ENCODE peak calls at places on chromosome 13, in nine cellular contexts. H is T-helper 17 cell; E is cardiac fibroblast; Z is ovary; M is LoVo; V is stimulated activated CD8-positive, alpha-beta memory T cell treated with anti-CD3 and anti-CD28 coated beads, Interleukin-4, amount 100 ng/mL, for 1 hour; S is AG04450; Y is H54; P is right atrium auricular region. D is an unnamed sample.

GRCh38 chr13:40275155-40275554 is 391.3 kb downstream of the FOXO1 start:
- DNase-seq in H (no peak), E (no peak), Z (no peak), M (no peak), V (no peak), S (no peak), Y (no peak), P (no peak), D (no peak)

GRCh38 chr13:23828866-23829265 is 60.3 kb downstream of the MIPEP start:
- DNase-seq in H (no peak), E (peak; percentile 83), Z (no peak), M (no peak), V (no peak), S (no peak), Y (no peak), P (no peak), D (no peak)

GRCh38 chr13:98507060-98507797 is 69.7 kb downstream of the STK24 start:
- DNase-seq in H (no peak), E (no peak), Z (peak; percentile 72), M (peak; percentile 72), V (no peak), S (no peak), Y (no peak), P (peak; percentile 87), D (peak; percentile 88)

GRCh38 chr13:74986609-74987008 is 495.4 kb downstream of the TBC1D4 start:
- DNase-seq in H (no peak), E (no peak), Z (no peak), M (no peak), V (no peak), S (no peak), Y (no peak), P (no peak), D (no peak)

GRCh38 chr13:67117010-67117550 is 113.1 kb downstream of the PCDH9 start:
- DNase-seq in H (no peak), E (no peak), Z (no peak), M (no peak), V (no peak), S (no peak), Y (no peak), P (no peak), D (no peak)

GRCh38 chr13:26629260-26629659 is 71.8 kb downstream of the WASF3 start:
- DNase-seq in H (no peak), E (peak; percentile 39), Z (no peak), M (no peak), V (no peak), S (no peak), Y (no peak), P (no peak), D (peak; percentile 8)

GRCh38 chr13:20610006-20610405 is 43.0 kb downstream of the IFT88 start:
- DNase-seq in H (no peak), E (no peak), Z (no peak), M (no peak), V (no peak), S (no peak), Y (no peak), P (no peak), D (no peak)

GRCh38 chr13:55516610-55517009 is 1624.1 kb upstream of the PRR20A start:
- DNase-seq in H (no peak), E (no peak), Z (no peak), M (no peak), V (no peak), S (no peak), Y (no peak), P (no peak), D (no peak)

GRCh38 chr13:77918391-77919261 is at the start of gene EDNRB:
- DNase-seq in H (no peak), E (peak; percentile 54), Z (peak; percentile 19), M (no peak), V (no peak), S (no peak), Y (no peak), P (peak; percentile 65), D (peak; percentile 24)

GRCh38 chr13:83024955-83025594 is 857.2 kb downstream of the SLITRK1 start:
- DNase-seq in H (no peak), E (no peak), Z (no peak), M (no peak), V (no peak), S (no peak), Y (no peak), P (no peak), D (no peak)

GRCh38 chr13:98411617-98412310 is 165.1 kb downstream of the STK24 start:
- DNase-seq in H (no peak), E (no peak), Z (no peak), M (no peak), V (no peak), S (no peak), Y (no peak), P (peak; percentile 64), D (no peak)

GRCh38 chr13:51637852-51638496 is 53.7 kb downstream of the WDFY2 start:
- DNase-seq in H (no peak), E (no peak), Z (no peak), M (no peak), V (no peak), S (no peak), Y (no peak), P (no peak), D (no peak)

GRCh38 chr13:76667551-76667950 is 218.7 kb downstream of the KCTD12 start:
- DNase-seq in H (no peak), E (peak; percentile 83), Z (no peak), M (no peak), V (no peak), S (peak; percentile 29), Y (no peak), P (no peak), D (peak; percentile 56)

GRCh38 chr13:29743229-29743786 is 107.1 kb downstream of the UBL3 start:
- DNase-seq in H (no peak), E (no peak), Z (no peak), M (no peak), V (no peak), S (peak; percentile 43), Y (no peak), P (peak; percentile 61), D (no peak)

GRCh38 chr13:114067381-114067885 is 65.0 kb downstream of the RASA3 start:
- DNase-seq in H (no peak), E (peak; percentile 60), Z (no peak), M (no peak), V (no peak), S (no peak), Y (no peak), P (no peak), D (no peak)

GRCh38 chr13:31699650-31700049 is 39.7 kb upstream of the RXFP2 start:
- DNase-seq in H (no peak), E (peak; percentile 25), Z (no peak), M (peak; percentile 15), V (no peak), S (no peak), Y (no peak), P (no peak), D (no peak)

GRCh38 chr13:31731923-31732322 is 7.4 kb upstream of the RXFP2 start:
- DNase-seq in H (no peak), E (peak; percentile 30), Z (no peak), M (no peak), V (no peak), S (no peak), Y (no peak), P (no peak), D (no peak)